ENCODE peak calls at places on chromosomes 1 and 21, in ten cellular contexts. H is Right ventricle myocardium superior; U is NCI-H2081; C is H4; Z is GM23338; R is dermis blood vessel endothelial cell; E is omental fat pad; A is activated CD4-positive, alpha-beta T cell treated with anti-CD3 and anti-CD28 coated beads for 48 hours; I is IMR-90; V is activated naive CD8-positive, alpha-beta T cell treated with anti-CD3 and anti-CD28 coated beads, Interleukin-2, amount 50 U/mL, for 16 hours. F is an unnamed sample.

GRCh38 chr1:24483441-24483840 is 19.2 kb upstream of the RCAN3 start:
- DNase-seq in H (no peak), U (no peak), C (no peak), Z (no peak), R (no peak), E (no peak), A (peak), I (no peak), V (no peak), F (no peak)

GRCh38 chr21:38983560-38983959 is 177.8 kb downstream of the ETS2 start:
- DNase-seq in H (no peak), U (no peak), C (no peak), Z (no peak), R (no peak), E (no peak), A (no peak), I (no peak), V (no peak), F (no peak)

GRCh38 chr1:54324750-54325704 is 81.2 kb downstream of the SSBP3 start:
- DNase-seq in H (peak), U (no peak), C (no peak), Z (no peak), R (no peak), E (no peak), A (no peak), I (peak), V (no peak), F (no peak)

GRCh38 chr1:228017356-228018124 is 10.7 kb downstream of the WNT3A start:
- DNase-seq in H (no peak), U (no peak), C (no peak), Z (no peak), R (no peak), E (no peak), A (no peak), I (no peak), V (no peak), F (no peak)

GRCh38 chr1:42759114-42759513 is 7.7 kb downstream of the P3H1 start:
- DNase-seq in H (no peak), U (no peak), C (no peak), Z (peak), R (no peak), E (no peak), A (no peak), I (no peak), V (no peak), F (no peak)

GRCh38 chr1:203084588-203085527 is 954 bp downstream of the MYOG start:
- DNase-seq in H (no peak), U (no peak), C (no peak), Z (peak), R (peak), E (no peak), A (peak), I (no peak), V (no peak), F (no peak)

GRCh38 chr1:111738436-111739221 is 566 bp downstream of the INKA2 start:
- DNase-seq in H (peak), U (peak), C (peak), Z (peak), R (peak), E (no peak), A (peak), I (peak), V (no peak), F (peak)

GRCh38 chr1:20223106-20223505 is 36.8 kb upstream of the PLA2G2C start:
- DNase-seq in H (no peak), U (no peak), C (no peak), Z (no peak), R (no peak), E (no peak), A (no peak), I (no peak), V (no peak), F (no peak)

GRCh38 chr1:6424000-6424565 is 493 bp upstream of the ESPN start:
- DNase-seq in H (no peak), U (no peak), C (no peak), Z (peak), R (no peak), E (no peak), A (no peak), I (no peak), V (no peak), F (no peak)

GRCh38 chr1:119674835-119675289 is 26.8 kb upstream of the ZNF697 start:
- DNase-seq in H (no peak), U (peak), C (peak), Z (peak), R (peak), E (no peak), A (peak), I (peak), V (no peak), F (peak)

GRCh38 chr1:11961230-11961629 is 19.0 kb upstream of the MFN2 start:
- DNase-seq in H (no peak), U (no peak), C (no peak), Z (no peak), R (peak), E (no peak), A (no peak), I (no peak), V (no peak), F (peak)

GRCh38 chr1:194568610-194569009 is 1382.2 kb upstream of the B3GALT2 start:
- DNase-seq in H (no peak), U (no peak), C (peak), Z (peak), R (no peak), E (no peak), A (no peak), I (peak), V (no peak), F (no peak)

GRCh38 chr1:227924168-227924837 is 23.4 kb downstream of the WNT9A start:
- DNase-seq in H (peak), U (no peak), C (no peak), Z (no peak), R (no peak), E (no peak), A (no peak), I (no peak), V (no peak), F (no peak)

GRCh38 chr1:15939181-15940109 is 36.5 kb downstream of the ZBTB17 start:
- DNase-seq in H (no peak), U (no peak), C (peak), Z (no peak), R (peak), E (no peak), A (no peak), I (peak), V (no peak), F (no peak)

GRCh38 chr1:158058339-158059025 is 65.0 kb downstream of the KIRREL1 start:
- DNase-seq in H (no peak), U (no peak), C (no peak), Z (no peak), R (no peak), E (no peak), A (no peak), I (no peak), V (no peak), F (no peak)

GRCh38 chr1:34597877-34598514 is 156.9 kb upstream of the GJB5 start:
- DNase-seq in H (peak), U (peak), C (no peak), Z (peak), R (peak), E (peak), A (peak), I (peak), V (peak), F (peak)

GRCh38 chr1:20483833-20484525 is 2.0 kb downstream of the CAMK2N1 start:
- DNase-seq in H (no peak), U (no peak), C (no peak), Z (peak), R (peak), E (no peak), A (no peak), I (peak), V (no peak), F (no peak)

GRCh38 chr1:85884372-85885035 is 176.3 kb upstream of the ZNHIT6 start:
- DNase-seq in H (no peak), U (peak), C (peak), Z (peak), R (peak), E (no peak), A (no peak), I (peak), V (no peak), F (peak)

GRCh38 chr1:3610165-3610822 is 1.0 kb downstream of the MEGF6 start:
- DNase-seq in H (no peak), U (no peak), C (no peak), Z (peak), R (no peak), E (no peak), A (no peak), I (no peak), V (no peak), F (no peak)

GRCh38 chr1:218156602-218157001 is 128.5 kb upstream of the RRP15 start:
- DNase-seq in H (peak), U (peak), C (no peak), Z (peak), R (no peak), E (no peak), A (no peak), I (no peak), V (no peak), F (no peak)

GRCh38 chr1:156151093-156151688 is 2.2 kb upstream of the SEMA4A start:
- DNase-seq in H (no peak), U (no peak), C (peak), Z (no peak), R (no peak), E (no peak), A (no peak), I (peak), V (no peak), F (peak)

GRCh38 chr1:232334246-232334645 is 295.7 kb downstream of the SIPA1L2 start:
- DNase-seq in H (no peak), U (no peak), C (no peak), Z (no peak), R (no peak), E (no peak), A (no peak), I (no peak), V (no peak), F (no peak)

GRCh38 chr1:2558420-2558819 is 2.2 kb downstream of the TNFRSF14 start:
- DNase-seq in H (no peak), U (no peak), C (no peak), Z (no peak), R (no peak), E (no peak), A (no peak), I (no peak), V (no peak), F (no peak)

GRCh38 chr21:23541571-23541970 is 2065.7 kb downstream of the MRPL39 start:
- DNase-seq in H (no peak), U (no peak), C (peak), Z (no peak), R (no peak), E (no peak), A (no peak), I (no peak), V (no peak), F (no peak)

GRCh38 chr1:51284487-51284954 is 45.8 kb downstream of the TTC39A start:
- DNase-seq in H (no peak), U (no peak), C (no peak), Z (no peak), R (peak), E (no peak), A (no peak), I (peak), V (no peak), F (peak)

GRCh38 chr1:204073837-204074273 is 940 bp downstream of the SOX13 start:
- DNase-seq in H (peak), U (no peak), C (no peak), Z (no peak), R (peak), E (no peak), A (no peak), I (no peak), V (no peak), F (no peak)

GRCh38 chr1:44695671-44696070 is 21.2 kb downstream of the ARMH1 start:
- DNase-seq in H (no peak), U (no peak), C (no peak), Z (no peak), R (no peak), E (no peak), A (no peak), I (no peak), V (no peak), F (no peak)

GRCh38 chr1:25082216-25082899 is 149.9 kb downstream of the SYF2 start:
- DNase-seq in H (peak), U (no peak), C (no peak), Z (no peak), R (no peak), E (no peak), A (no peak), I (peak), V (no peak), F (no peak)

GRCh38 chr1:235277709-235278108 is 50.3 kb downstream of the ARID4B start:
- DNase-seq in H (no peak), U (no peak), C (no peak), Z (no peak), R (no peak), E (no peak), A (no peak), I (peak), V (no peak), F (no peak)

GRCh38 chr1:94416901-94417701 is 1.1 kb upstream of the ABCD3 start:
- DNase-seq in H (no peak), U (no peak), C (peak), Z (peak), R (peak), E (no peak), A (no peak), I (peak), V (no peak), F (peak)

GRCh38 chr1:23742670-23743286 is 493 bp upstream of the ELOA start:
- DNase-seq in H (peak), U (peak), C (no peak), Z (peak), R (peak), E (no peak), A (peak), I (no peak), V (no peak), F (no peak)

GRCh38 chr1:38129971-38130370 is 83.4 kb upstream of the POU3F1 start:
- DNase-seq in H (no peak), U (no peak), C (no peak), Z (no peak), R (no peak), E (no peak), A (no peak), I (peak), V (no peak), F (no peak)

GRCh38 chr1:192609110-192610079 is 26.6 kb upstream of the RGS13 start:
- DNase-seq in H (peak), U (no peak), C (no peak), Z (no peak), R (no peak), E (no peak), A (peak), I (no peak), V (peak), F (no peak)

GRCh38 chr1:108878678-108879077 is 1.9 kb downstream of the GPSM2 start:
- DNase-seq in H (no peak), U (peak), C (no peak), Z (no peak), R (no peak), E (no peak), A (no peak), I (no peak), V (no peak), F (no peak)

F was measured in renal cortical epithelial cell.